ENCODE peak calls at places on chromosomes 16 and 17, in six cellular contexts. One of them, this sample, is unnamed.

GRCh38 chr16:4169415-4169814 is 53.2 kb upstream of the ADCY9 start:
- DNase-seq in transverse colon: no peak
- DNase-seq in PC-3: no peak
- DNase-seq in hepatocyte: no peak
- DNase-seq in A549: no peak
- DNase-seq in cardiac fibroblast: no peak
- DNase-seq in this sample: no peak

GRCh38 chr17:76054112-76054476 is 18.2 kb downstream of the SRP68 start:
- DNase-seq in transverse colon: no peak
- DNase-seq in hepatocyte: no peak
- DNase-seq in A549: peak
- DNase-seq in PC-3: peak
- DNase-seq in cardiac fibroblast: peak
- DNase-seq in this sample: peak

GRCh38 chr17:12665263-12666210 is at the start of gene MYOCD:
- DNase-seq in hepatocyte: peak
- DNase-seq in A549: peak
- DNase-seq in transverse colon: peak
- DNase-seq in PC-3: no peak
- DNase-seq in cardiac fibroblast: peak
- DNase-seq in this sample: peak

GRCh38 chr17:411416-412120 is 59.0 kb upstream of the RPH3AL start:
- DNase-seq in hepatocyte: no peak
- DNase-seq in PC-3: no peak
- DNase-seq in A549: no peak
- DNase-seq in cardiac fibroblast: no peak
- DNase-seq in transverse colon: no peak
- DNase-seq in this sample: no peak

GRCh38 chr17:31663576-31663975 is 195.5 kb downstream of the COPRS start:
- DNase-seq in A549: no peak
- DNase-seq in PC-3: no peak
- DNase-seq in transverse colon: no peak
- DNase-seq in hepatocyte: no peak
- DNase-seq in cardiac fibroblast: peak
- DNase-seq in this sample: peak

GRCh38 chr17:63772801-63773271 is 561 bp downstream of the CCDC47 start:
- DNase-seq in A549: no peak
- DNase-seq in PC-3: peak
- DNase-seq in cardiac fibroblast: peak
- DNase-seq in transverse colon: peak
- DNase-seq in hepatocyte: no peak
- DNase-seq in this sample: peak

GRCh38 chr16:10312023-10312422 is 73.8 kb upstream of the ATF7IP2 start:
- DNase-seq in hepatocyte: no peak
- DNase-seq in transverse colon: no peak
- DNase-seq in cardiac fibroblast: no peak
- DNase-seq in PC-3: no peak
- DNase-seq in A549: no peak
- DNase-seq in this sample: no peak

GRCh38 chr16:85208643-85209520 is 96.6 kb upstream of the CIBAR2 start:
- DNase-seq in A549: no peak
- DNase-seq in PC-3: no peak
- DNase-seq in transverse colon: no peak
- DNase-seq in cardiac fibroblast: no peak
- DNase-seq in hepatocyte: no peak
- DNase-seq in this sample: no peak

GRCh38 chr16:73192227-73192894 is 144.4 kb upstream of the ZFHX3 start:
- DNase-seq in PC-3: no peak
- DNase-seq in cardiac fibroblast: no peak
- DNase-seq in hepatocyte: no peak
- DNase-seq in A549: no peak
- DNase-seq in transverse colon: no peak
- DNase-seq in this sample: peak

GRCh38 chr17:65055708-65056638 is 567 bp downstream of the GNA13 start:
- DNase-seq in transverse colon: peak
- DNase-seq in A549: peak
- DNase-seq in PC-3: peak
- DNase-seq in hepatocyte: peak
- DNase-seq in cardiac fibroblast: no peak
- DNase-seq in this sample: peak

GRCh38 chr16:48365601-48366164 is 19.5 kb downstream of the SIAH1 start:
- DNase-seq in PC-3: peak
- DNase-seq in hepatocyte: peak
- DNase-seq in cardiac fibroblast: peak
- DNase-seq in transverse colon: peak
- DNase-seq in A549: peak
- DNase-seq in this sample: peak

GRCh38 chr16:83943516-83944050 is 9.5 kb upstream of the OSGIN1 start:
- DNase-seq in cardiac fibroblast: no peak
- DNase-seq in hepatocyte: no peak
- DNase-seq in PC-3: no peak
- DNase-seq in transverse colon: no peak
- DNase-seq in A549: no peak
- DNase-seq in this sample: no peak

GRCh38 chr17:38994026-38994425 is 26.8 kb upstream of the FBXO47 start:
- DNase-seq in cardiac fibroblast: no peak
- DNase-seq in PC-3: no peak
- DNase-seq in transverse colon: no peak
- DNase-seq in A549: no peak
- DNase-seq in hepatocyte: no peak
- DNase-seq in this sample: no peak

GRCh38 chr17:79625706-79626105 is 14.9 kb upstream of the RBFOX3 start:
- DNase-seq in cardiac fibroblast: no peak
- DNase-seq in PC-3: no peak
- DNase-seq in transverse colon: no peak
- DNase-seq in A549: no peak
- DNase-seq in hepatocyte: no peak
- DNase-seq in this sample: no peak

GRCh38 chr17:75848523-75849303 is 4.5 kb upstream of the UNC13D start:
- DNase-seq in cardiac fibroblast: peak
- DNase-seq in transverse colon: peak
- DNase-seq in PC-3: peak
- DNase-seq in hepatocyte: peak
- DNase-seq in A549: peak
- DNase-seq in this sample: peak

GRCh38 chr17:58219789-58220183 is 731 bp upstream of the MKS1 start:
- DNase-seq in transverse colon: no peak
- DNase-seq in A549: no peak
- DNase-seq in PC-3: peak
- DNase-seq in cardiac fibroblast: no peak
- DNase-seq in hepatocyte: no peak
- DNase-seq in this sample: no peak

GRCh38 chr17:17779015-17779611 is 57.7 kb downstream of the SREBF1 start:
- DNase-seq in hepatocyte: no peak
- DNase-seq in A549: no peak
- DNase-seq in transverse colon: no peak
- DNase-seq in cardiac fibroblast: no peak
- DNase-seq in PC-3: no peak
- DNase-seq in this sample: no peak

GRCh38 chr17:77487677-77488530 is 347.1 kb downstream of the SEC14L1 start:
- DNase-seq in cardiac fibroblast: no peak
- DNase-seq in transverse colon: no peak
- DNase-seq in A549: no peak
- DNase-seq in hepatocyte: no peak
- DNase-seq in PC-3: no peak
- DNase-seq in this sample: no peak

GRCh38 chr17:47695664-47696376 is 1.9 kb downstream of the TBKBP1 start:
- DNase-seq in PC-3: no peak
- DNase-seq in hepatocyte: no peak
- DNase-seq in transverse colon: no peak
- DNase-seq in A549: no peak
- DNase-seq in cardiac fibroblast: no peak
- DNase-seq in this sample: no peak

GRCh38 chr17:12722282-12722681 is 56.6 kb downstream of the MYOCD start:
- DNase-seq in transverse colon: no peak
- DNase-seq in hepatocyte: no peak
- DNase-seq in A549: no peak
- DNase-seq in PC-3: no peak
- DNase-seq in cardiac fibroblast: no peak
- DNase-seq in this sample: no peak

GRCh38 chr16:12158428-12158827 is 181.9 kb downstream of the SNX29 start:
- DNase-seq in transverse colon: no peak
- DNase-seq in hepatocyte: no peak
- DNase-seq in A549: no peak
- DNase-seq in PC-3: peak
- DNase-seq in cardiac fibroblast: peak
- DNase-seq in this sample: peak

GRCh38 chr17:17712268-17712924 is 31.1 kb downstream of the RAI1 start:
- DNase-seq in hepatocyte: peak
- DNase-seq in PC-3: peak
- DNase-seq in A549: no peak
- DNase-seq in transverse colon: no peak
- DNase-seq in cardiac fibroblast: peak
- DNase-seq in this sample: peak

GRCh38 chr17:39653662-39654331 is 11.4 kb upstream of the TCAP start:
- DNase-seq in transverse colon: peak
- DNase-seq in hepatocyte: peak
- DNase-seq in PC-3: peak
- DNase-seq in cardiac fibroblast: peak
- DNase-seq in A549: peak
- DNase-seq in this sample: no peak

GRCh38 chr17:73749906-73750305 is 105.7 kb upstream of the SDK2 start:
- DNase-seq in A549: no peak
- DNase-seq in cardiac fibroblast: no peak
- DNase-seq in PC-3: no peak
- DNase-seq in hepatocyte: no peak
- DNase-seq in transverse colon: no peak
- DNase-seq in this sample: no peak

GRCh38 chr16:77780378-77780837 is 8.0 kb upstream of the VAT1L start:
- DNase-seq in hepatocyte: peak
- DNase-seq in transverse colon: no peak
- DNase-seq in cardiac fibroblast: peak
- DNase-seq in PC-3: peak
- DNase-seq in A549: peak
- DNase-seq in this sample: peak

GRCh38 chr16:81483970-81484595 is 39.5 kb downstream of the CMIP start:
- DNase-seq in cardiac fibroblast: no peak
- DNase-seq in A549: no peak
- DNase-seq in transverse colon: no peak
- DNase-seq in hepatocyte: no peak
- DNase-seq in PC-3: no peak
- DNase-seq in this sample: no peak

GRCh38 chr17:34895388-34895787 is 65.9 kb downstream of the CCT6B start:
- DNase-seq in transverse colon: no peak
- DNase-seq in hepatocyte: no peak
- DNase-seq in A549: no peak
- DNase-seq in PC-3: no peak
- DNase-seq in cardiac fibroblast: no peak
- DNase-seq in this sample: no peak

GRCh38 chr17:2232244-2232638 is 71.3 kb downstream of the SMG6 start:
- DNase-seq in hepatocyte: no peak
- DNase-seq in transverse colon: no peak
- DNase-seq in cardiac fibroblast: peak
- DNase-seq in A549: no peak
- DNase-seq in PC-3: no peak
- DNase-seq in this sample: peak

GRCh38 chr16:70715860-70716357 is 30.1 kb upstream of the MTSS2 start:
- DNase-seq in transverse colon: no peak
- DNase-seq in cardiac fibroblast: peak
- DNase-seq in PC-3: peak
- DNase-seq in hepatocyte: peak
- DNase-seq in A549: no peak
- DNase-seq in this sample: peak

GRCh38 chr17:17204041-17204591 is 2.0 kb downstream of the PLD6 start:
- DNase-seq in cardiac fibroblast: no peak
- DNase-seq in A549: no peak
- DNase-seq in PC-3: no peak
- DNase-seq in transverse colon: peak
- DNase-seq in hepatocyte: no peak
- DNase-seq in this sample: no peak

GRCh38 chr16:4637501-4638166 is 13.0 kb downstream of the MGRN1 start:
- DNase-seq in hepatocyte: no peak
- DNase-seq in PC-3: no peak
- DNase-seq in A549: no peak
- DNase-seq in transverse colon: no peak
- DNase-seq in cardiac fibroblast: no peak
- DNase-seq in this sample: no peak

GRCh38 chr17:78899361-78900260 is 3.4 kb downstream of the CEP295NL start:
- DNase-seq in PC-3: no peak
- DNase-seq in transverse colon: no peak
- DNase-seq in A549: no peak
- DNase-seq in cardiac fibroblast: no peak
- DNase-seq in hepatocyte: peak
- DNase-seq in this sample: no peak

GRCh38 chr16:49663081-49664057 is 192.5 kb downstream of the ZNF423 start:
- DNase-seq in transverse colon: peak
- DNase-seq in hepatocyte: peak
- DNase-seq in A549: no peak
- DNase-seq in PC-3: no peak
- DNase-seq in cardiac fibroblast: no peak
- DNase-seq in this sample: peak

GRCh38 chr17:7858487-7858832 is 657 bp downstream of the CYB5D1 start:
- DNase-seq in PC-3: peak
- DNase-seq in transverse colon: peak
- DNase-seq in hepatocyte: peak
- DNase-seq in A549: peak
- DNase-seq in cardiac fibroblast: peak
- DNase-seq in this sample: no peak
- H3K4me3 ChIP-seq in PC-3: peak
- H3K4me3 ChIP-seq in transverse colon: peak
- H3K4me3 ChIP-seq in hepatocyte: peak
- H3K4me3 ChIP-seq in A549: peak
- H3K4me3 ChIP-seq in cardiac fibroblast: peak
- H3K4me3 ChIP-seq in this sample: peak

GRCh38 chr17:81187120-81187519 is 21.1 kb upstream of the AATK start:
- DNase-seq in PC-3: no peak
- DNase-seq in transverse colon: no peak
- DNase-seq in hepatocyte: no peak
- DNase-seq in cardiac fibroblast: no peak
- DNase-seq in A549: no peak
- DNase-seq in this sample: no peak
- TF ChIP-seq CTCF in PC-3: no peak
- TF ChIP-seq CTCF in transverse colon: no peak
- TF ChIP-seq CTCF in hepatocyte: no peak
- TF ChIP-seq CTCF in cardiac fibroblast: no peak
- TF ChIP-seq CTCF in A549: no peak
- TF ChIP-seq CTCF in this sample: no peak

GRCh38 chr17:49968380-49969133 is 433 bp upstream of the DLX4 start:
- DNase-seq in hepatocyte: peak
- DNase-seq in cardiac fibroblast: peak
- DNase-seq in transverse colon: peak
- DNase-seq in A549: peak
- DNase-seq in PC-3: peak
- DNase-seq in this sample: peak
- H3K4me3 ChIP-seq in hepatocyte: peak
- H3K4me3 ChIP-seq in cardiac fibroblast: peak
- H3K4me3 ChIP-seq in transverse colon: peak
- H3K4me3 ChIP-seq in A549: peak
- H3K4me3 ChIP-seq in PC-3: peak
- H3K4me3 ChIP-seq in this sample: peak

DNA sequence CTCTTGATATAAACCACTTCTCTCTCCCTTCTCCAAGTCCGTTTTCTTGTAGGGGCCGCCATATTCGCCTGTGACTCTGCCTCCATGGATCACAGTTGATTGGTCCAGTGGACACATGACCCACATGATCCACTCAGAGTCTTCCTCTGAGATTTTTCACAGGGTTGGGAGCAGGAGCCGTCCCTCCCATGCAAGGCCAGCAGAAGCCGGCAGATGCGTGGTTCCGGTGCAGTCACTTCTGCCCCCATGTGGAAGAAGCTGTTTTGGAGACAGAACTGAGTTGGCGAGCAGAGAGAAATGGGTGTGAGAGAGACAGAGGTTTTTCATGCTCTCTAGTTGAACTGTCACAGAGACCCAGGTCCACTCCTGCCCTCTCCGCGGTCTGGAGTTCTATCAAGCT is 83.3 kb downstream of the C16orf95 start:
- DNase-seq in transverse colon: no peak
- DNase-seq in hepatocyte: no peak
- DNase-seq in A549: no peak
- DNase-seq in cardiac fibroblast: peak
- DNase-seq in PC-3: no peak
- DNase-seq in this sample: peak
- TF ChIP-seq CTCF in transverse colon: no peak
- TF ChIP-seq CTCF in hepatocyte: peak
- TF ChIP-seq CTCF in A549: no peak
- TF ChIP-seq CTCF in cardiac fibroblast: peak
- TF ChIP-seq CTCF in PC-3: peak
- TF ChIP-seq CTCF in this sample: peak

This sample was measured in astrocyte of the spinal cord.